ENCODE peak calls at places on chromosomes 6 and 20, in four cellular contexts. A, S, X and T are unnamed samples.

GRCh38 chr6:130008236-130008873 is 10.0 kb upstream of the L3MBTL3 start:
- DNase-seq in A (no peak), S (no peak), X (no peak), T (no peak)

GRCh38 chr20:5675103-5676091 is 74.8 kb upstream of the SHLD1 start:
- DNase-seq in A (no peak), S (no peak), X (no peak), T (no peak)

GRCh38 chr20:57743450-57744095 is 33.8 kb upstream of the PMEPA1 start:
- DNase-seq in A (no peak), S (no peak), X (no peak), T (no peak)

GRCh38 chr20:62368629-62369507 is 1.8 kb upstream of the LAMA5 start:
- DNase-seq in A (peak), S (no peak), X (no peak), T (no peak)

GRCh38 chr20:50015993-50016770 is 33.4 kb downstream of the SNAI1 start:
- DNase-seq in A (no peak), S (no peak), X (no peak), T (no peak)

GRCh38 chr6:134557509-134557908 is 239.6 kb upstream of the SGK1 start:
- DNase-seq in A (no peak), S (no peak), X (no peak), T (no peak)

GRCh38 chr6:24718449-24719124 is 367 bp downstream of the C6orf62 start:
- DNase-seq in A (no peak), S (peak), X (no peak), T (no peak)

GRCh38 chr20:62243906-62244515 is 5.7 kb downstream of the OSBPL2 start:
- DNase-seq in A (no peak), S (no peak), X (no peak), T (no peak)

GRCh38 chr6:164051427-164051826 is 636.9 kb downstream of the QKI start:
- DNase-seq in A (no peak), S (no peak), X (no peak), T (no peak)

GRCh38 chr6:139515511-139515910 is 141.1 kb upstream of the CITED2 start:
- DNase-seq in A (no peak), S (no peak), X (no peak), T (no peak)

GRCh38 chr6:8219352-8219943 is 117.1 kb upstream of the EEF1E1 start:
- DNase-seq in A (peak), S (peak), X (peak), T (peak)

GRCh38 chr6:100472674-100473073 is 8.0 kb upstream of the SIM1 start:
- DNase-seq in A (no peak), S (no peak), X (no peak), T (no peak)

GRCh38 chr20:21339499-21339898 is 36.4 kb downstream of the XRN2 start:
- DNase-seq in A (no peak), S (no peak), X (no peak), T (no peak)

GRCh38 chr20:43832096-43832816 is 82.4 kb upstream of the TOX2 start:
- DNase-seq in A (no peak), S (no peak), X (no peak), T (no peak)

GRCh38 chr6:32692019-32692418 is 25.6 kb upstream of the HLA-DQB1 start:
- DNase-seq in A (peak), S (peak), X (no peak), T (peak)

GRCh38 chr20:4069741-4070140 is 54.4 kb upstream of the RNF24 start:
- DNase-seq in A (no peak), S (no peak), X (no peak), T (no peak)

GRCh38 chr6:144857086-144857485 is 572.0 kb downstream of the UTRN start:
- DNase-seq in A (no peak), S (no peak), X (no peak), T (no peak)

GRCh38 chr6:140040391-140040790 is 665.9 kb upstream of the CITED2 start:
- DNase-seq in A (no peak), S (no peak), X (no peak), T (no peak)

GRCh38 chr20:53642196-53643030 is 48.8 kb upstream of the ZNF217 start:
- DNase-seq in A (peak), S (no peak), X (peak), T (no peak)

GRCh38 chr6:25192562-25192961 is 86.6 kb upstream of the CARMIL1 start:
- DNase-seq in A (no peak), S (no peak), X (no peak), T (no peak)